ENCODE peak calls at places on chromosomes 5 and 9, in five cellular contexts. A is germinal center, L is T-helper 9 cell, F is ELR, B is T-helper 1 cell. N is an unnamed sample.

GRCh38 chr9:13627502-13627901 is 348.0 kb upstream of the MPDZ start:
- DNase-seq in A (no peak), L (no peak), F (no peak), B (no peak), N (no peak)

GRCh38 chr5:1410156-1411014 is 34.9 kb downstream of the SLC6A3 start:
- DNase-seq in A (no peak), L (no peak), F (no peak), B (no peak), N (no peak)

GRCh38 chr9:22053178-22053577 is 44.1 kb upstream of the CDKN2B start:
- DNase-seq in A (no peak), L (no peak), F (peak), B (no peak), N (no peak)

GRCh38 chr9:14768561-14769234 is 46.2 kb upstream of the CER1 start:
- DNase-seq in A (peak), L (no peak), F (peak), B (peak), N (peak)

GRCh38 chr5:36200513-36200912 is 41.2 kb downstream of the NADK2 start:
- DNase-seq in A (no peak), L (no peak), F (peak), B (no peak), N (no peak)

GRCh38 chr9:127955294-127956015 is 17.8 kb upstream of the DPM2 start:
- DNase-seq in A (peak), L (peak), F (peak), B (peak), N (no peak)

GRCh38 chr9:120920495-120921178 is 6.0 kb downstream of the TRAF1 start:
- DNase-seq in A (no peak), L (no peak), F (no peak), B (no peak), N (no peak)

GRCh38 chr9:92990461-92990860 is 43.1 kb downstream of the FGD3 start:
- DNase-seq in A (no peak), L (no peak), F (no peak), B (no peak), N (no peak)

GRCh38 chr5:115542076-115542475 is 2.5 kb downstream of the FEM1C start:
- DNase-seq in A (no peak), L (no peak), F (no peak), B (no peak), N (no peak)

GRCh38 chr5:149759986-149760699 is 30.0 kb downstream of the PPARGC1B start:
- DNase-seq in A (no peak), L (no peak), F (no peak), B (no peak), N (no peak)

GRCh38 chr5:134175874-134176522 is 752 bp downstream of the SKP1 start:
- DNase-seq in A (peak), L (peak), F (peak), B (peak), N (no peak)

GRCh38 chr5:137328418-137328937 is 170.6 kb downstream of the SPOCK1 start:
- DNase-seq in A (no peak), L (no peak), F (no peak), B (no peak), N (no peak)

GRCh38 chr5:100900142-100900795 is 2.8 kb downstream of the ST8SIA4 start:
- DNase-seq in A (peak), L (no peak), F (peak), B (no peak), N (no peak)

GRCh38 chr5:19370655-19371386 is 617.2 kb downstream of the CDH18 start:
- DNase-seq in A (no peak), L (no peak), F (peak), B (no peak), N (no peak)

GRCh38 chr5:17928571-17928970 is 294.3 kb downstream of the TAF11L14 start:
- DNase-seq in A (no peak), L (no peak), F (no peak), B (no peak), N (no peak)

GRCh38 chr9:74107692-74108091 is 389.4 kb upstream of the RORB start:
- DNase-seq in A (no peak), L (no peak), F (no peak), B (no peak), N (no peak)

GRCh38 chr5:89117131-89117644 is 234.2 kb upstream of the MEF2C start:
- DNase-seq in A (no peak), L (no peak), F (no peak), B (no peak), N (no peak)

GRCh38 chr9:74777136-74777879 is 110.4 kb downstream of the TRPM6 start:
- DNase-seq in A (peak), L (peak), F (peak), B (peak), N (peak)

GRCh38 chr5:15366676-15367391 is 133.1 kb upstream of the FBXL7 start:
- DNase-seq in A (no peak), L (no peak), F (peak), B (no peak), N (no peak)

GRCh38 chr5:149627070-149627469 is 45.8 kb downstream of the ARHGEF37 start:
- DNase-seq in A (no peak), L (no peak), F (no peak), B (no peak), N (no peak)

GRCh38 chr5:141845371-141845821 is 32.8 kb downstream of the PCDH1 start:
- DNase-seq in A (peak), L (no peak), F (no peak), B (no peak), N (no peak)

GRCh38 chr9:110744753-110745522 is 76.3 kb downstream of the MUSK start:
- DNase-seq in A (no peak), L (no peak), F (peak), B (no peak), N (peak)

GRCh38 chr9:105510024-105510423 is 47.9 kb upstream of the FKTN start:
- DNase-seq in A (no peak), L (no peak), F (peak), B (no peak), N (no peak)

GRCh38 chr9:134487066-134487710 is 154.4 kb upstream of the COL5A1 start:
- DNase-seq in A (no peak), L (no peak), F (no peak), B (no peak), N (no peak)

GRCh38 chr5:174945853-174946252 is 221.5 kb downstream of the MSX2 start:
- DNase-seq in A (no peak), L (no peak), F (no peak), B (no peak), N (no peak)

GRCh38 chr5:56450766-56451165 is 217.6 kb upstream of the ANKRD55 start:
- DNase-seq in A (no peak), L (no peak), F (no peak), B (no peak), N (no peak)

GRCh38 chr9:77019010-77019809 is at the start of gene FOXB2:
- DNase-seq in A (no peak), L (no peak), F (no peak), B (no peak), N (no peak)